ENCODE peak calls at places on chromosomes 16 and 17, in ten cellular contexts. S, N, P, D, C, F, G, U, B and I are unnamed samples.

GRCh38 chr17:10081571-10082169 is 116.7 kb downstream of the GAS7 start:
- DNase-seq in S (no peak), D (no peak), N (no peak), G (no peak), C (no peak), B (no peak), U (no peak), P (no peak), F (no peak), I (no peak)

GRCh38 chr17:77327566-77328463 is 187.0 kb downstream of the SEC14L1 start:
- DNase-seq in G (no peak), N (no peak), F (no peak), U (no peak), B (no peak), P (peak), S (no peak), C (no peak), D (no peak), I (no peak)

GRCh38 chr17:14593956-14594355 is 293.1 kb downstream of the HS3ST3B1 start:
- DNase-seq in U (no peak), C (no peak), B (no peak), N (no peak), S (no peak), P (no peak), F (no peak), G (no peak), D (no peak), I (no peak)

GRCh38 chr17:42153919-42154491 is 784 bp downstream of the RAB5C start:
- DNase-seq in U (peak), S (peak), P (no peak), C (peak), G (no peak), F (peak), N (no peak), D (no peak), B (peak), I (peak)

GRCh38 chr17:28494445-28495188 is 11.5 kb upstream of the FOXN1 start:
- DNase-seq in F (peak), C (peak), U (peak), S (peak), D (peak), N (peak), P (peak), B (peak), G (peak), I (peak)

GRCh38 chr17:81712468-81713003 is 452 bp downstream of the SLC25A10 start:
- DNase-seq in P (no peak), F (peak), B (no peak), N (peak), C (no peak), D (peak), S (peak), U (no peak), G (no peak), I (peak)

GRCh38 chr17:71472809-71473789 is 647.7 kb upstream of the SOX9 start:
- DNase-seq in N (peak), D (peak), C (peak), P (no peak), G (peak), S (peak), B (peak), F (peak), U (peak), I (peak)

GRCh38 chr16:27181020-27181419 is 22.3 kb upstream of the KDM8 start:
- DNase-seq in P (no peak), N (peak), U (no peak), F (no peak), G (no peak), S (no peak), D (no peak), B (no peak), C (no peak), I (no peak)

GRCh38 chr16:62201911-62202310 is 165.7 kb upstream of the CDH8 start:
- DNase-seq in S (no peak), N (no peak), G (no peak), C (no peak), P (no peak), D (no peak), F (no peak), B (no peak), U (no peak), I (no peak)

GRCh38 chr17:49029841-49030240 is 32.7 kb downstream of the IGF2BP1 start:
- DNase-seq in F (no peak), B (no peak), G (no peak), C (peak), P (no peak), U (no peak), S (no peak), D (no peak), N (no peak), I (peak)

GRCh38 chr16:35011-35775 is 18.2 kb downstream of the POLR3K start:
- DNase-seq in P (peak), C (no peak), N (no peak), G (no peak), S (no peak), B (no peak), U (peak), F (peak), D (no peak), I (no peak)

GRCh38 chr16:20393801-20394637 is 10.5 kb downstream of the PDILT start:
- DNase-seq in U (no peak), G (peak), B (no peak), N (peak), C (no peak), S (no peak), F (no peak), P (no peak), D (no peak), I (no peak)

GRCh38 chr16:84582958-84583516 is 34.8 kb downstream of the COTL1 start:
- DNase-seq in C (peak), S (peak), G (no peak), F (no peak), B (peak), N (peak), P (no peak), U (no peak), D (peak), I (no peak)

GRCh38 chr17:17713839-17714238 is 32.6 kb downstream of the RAI1 start:
- DNase-seq in D (no peak), G (peak), U (peak), P (no peak), F (no peak), S (peak), N (peak), B (peak), C (peak), I (peak)

GRCh38 chr17:77696151-77696719 is 262.3 kb upstream of the TNRC6C start:
- DNase-seq in D (peak), U (no peak), S (no peak), B (no peak), N (no peak), G (no peak), P (no peak), C (no peak), F (no peak), I (no peak)

GRCh38 chr16:53207810-53208752 is 153.3 kb downstream of the CHD9 start:
- DNase-seq in N (peak), D (peak), P (no peak), U (peak), S (peak), B (peak), C (peak), F (peak), G (peak), I (peak)

GRCh38 chr17:52138350-52138749 is 20.2 kb downstream of the CA10 start:
- DNase-seq in G (no peak), S (no peak), P (no peak), F (peak), D (no peak), C (no peak), B (no peak), N (no peak), U (no peak), I (no peak)

GRCh38 chr17:77748436-77748835 is 210.1 kb upstream of the TNRC6C start:
- DNase-seq in C (no peak), S (no peak), F (no peak), U (no peak), B (no peak), G (no peak), N (no peak), P (no peak), D (no peak), I (no peak)

GRCh38 chr16:58727796-58728568 is 6.1 kb downstream of the GOT2 start:
- DNase-seq in G (no peak), N (no peak), U (no peak), B (no peak), D (no peak), S (no peak), P (no peak), F (no peak), C (no peak), I (no peak)

GRCh38 chr16:71357681-71358080 is 842 bp upstream of the CALB2 start:
- DNase-seq in U (no peak), P (no peak), B (no peak), N (peak), G (no peak), D (peak), C (no peak), F (no peak), S (no peak), I (no peak)

GRCh38 chr17:1648582-1649115 is 1.0 kb downstream of the RILP start:
- DNase-seq in N (peak), B (peak), C (peak), D (peak), P (peak), F (peak), U (peak), S (peak), G (peak), I (peak)

GRCh38 chr17:4074831-4075495 is 67.9 kb downstream of the ZZEF1 start:
- DNase-seq in B (peak), S (peak), D (peak), F (peak), C (peak), U (peak), G (no peak), N (no peak), P (no peak), I (peak)

GRCh38 chr16:5502467-5502869 is 404.9 kb upstream of the EEF2KMT start:
- DNase-seq in S (no peak), N (no peak), P (no peak), U (peak), G (no peak), F (no peak), B (no peak), D (peak), C (no peak), I (no peak)

GRCh38 chr16:68079616-68080344 is 5.4 kb upstream of the NFATC3 start:
- DNase-seq in P (peak), D (no peak), C (no peak), G (peak), N (peak), B (peak), U (peak), S (peak), F (no peak), I (peak)

GRCh38 chr16:16025214-16025968 is 76.0 kb downstream of the ABCC1 start:
- DNase-seq in S (peak), U (no peak), C (peak), P (no peak), G (peak), B (peak), D (no peak), N (no peak), F (peak), I (peak)

GRCh38 chr16:1677339-1677738 is 740 bp upstream of the JPT2 start:
- DNase-seq in N (no peak), G (no peak), S (no peak), F (no peak), B (no peak), U (no peak), P (no peak), D (no peak), C (no peak), I (no peak)

GRCh38 chr17:14942511-14943185 is 322.5 kb downstream of the PMP22 start:
- DNase-seq in P (no peak), N (no peak), S (no peak), U (no peak), D (no peak), C (no peak), F (peak), B (no peak), G (no peak), I (no peak)

GRCh38 chr17:50856431-50856830 is 9.7 kb downstream of the TOB1 start:
- DNase-seq in N (no peak), G (no peak), B (no peak), C (no peak), F (no peak), P (no peak), D (no peak), S (no peak), U (no peak), I (no peak)

GRCh38 chr16:51328708-51329107 is 177.6 kb upstream of the SALL1 start:
- DNase-seq in B (no peak), G (no peak), F (no peak), S (no peak), P (no peak), U (no peak), C (no peak), N (no peak), D (peak), I (peak)

GRCh38 chr16:85584192-85584757 is 28.8 kb upstream of the GSE1 start:
- DNase-seq in D (no peak), N (no peak), G (no peak), B (no peak), U (no peak), C (no peak), S (no peak), P (no peak), F (no peak), I (no peak)

GRCh38 chr17:38693700-38694329 is 11.3 kb upstream of the MLLT6 start:
- DNase-seq in N (peak), U (no peak), C (peak), F (no peak), B (peak), G (peak), D (no peak), S (peak), P (peak), I (peak)

GRCh38 chr17:81923302-81924260 is 4.0 kb downstream of the MAFG start:
- DNase-seq in C (peak), D (peak), N (peak), G (peak), S (peak), U (peak), P (peak), B (peak), F (peak), I (peak)

GRCh38 chr17:62092784-62093183 is 27.7 kb upstream of the MED13 start:
- DNase-seq in B (no peak), P (no peak), U (no peak), F (peak), D (no peak), C (no peak), S (no peak), N (no peak), G (no peak), I (no peak)

GRCh38 chr16:55982597-55982996 is 107.4 kb upstream of the CES5A start:
- DNase-seq in B (no peak), D (no peak), U (no peak), N (no peak), C (no peak), G (no peak), S (no peak), P (no peak), F (no peak), I (no peak)

DNA sequence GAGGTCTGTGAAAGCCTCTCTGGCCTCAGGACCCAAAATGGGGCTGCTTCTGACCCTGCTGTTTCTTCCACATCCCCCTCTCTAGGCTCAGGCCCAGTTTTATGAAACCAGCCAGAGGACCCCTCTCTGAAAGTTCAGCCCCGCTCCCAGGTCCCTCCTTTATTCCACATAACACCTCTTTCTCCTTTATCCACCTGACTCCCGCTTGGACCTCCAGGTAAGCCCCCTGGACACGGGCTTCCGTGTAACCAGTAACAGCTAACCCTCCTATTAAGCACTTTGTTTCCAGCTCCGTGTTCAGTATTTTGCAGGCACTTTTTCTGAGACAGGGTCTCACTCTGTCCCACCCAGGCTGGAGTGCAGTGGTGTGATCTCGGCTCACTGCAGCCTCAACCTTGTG is 37.4 kb downstream of the PSME3IP1 start:
- DNase-seq in U (no peak), G (no peak), F (no peak), B (no peak), N (no peak), D (no peak), P (no peak), S (no peak), C (no peak), I (no peak)
- H3K4me3 ChIP-seq in U (no peak), G (no peak), F (no peak), B (no peak), N (no peak), D (no peak), P (no peak), S (no peak), C (no peak), I (no peak)

GRCh38 chr17:68291836-68292688 is 767 bp downstream of the ARSG start:
- DNase-seq in S (peak), B (peak), N (peak), U (peak), G (peak), C (peak), F (peak), P (peak), D (peak), I (peak)
- TF ChIP-seq CTCF in S (no peak), B (no peak), N (no peak), U (no peak), G (no peak), C (no peak), F (no peak), P (peak), D (no peak), I (no peak)

DNA sequence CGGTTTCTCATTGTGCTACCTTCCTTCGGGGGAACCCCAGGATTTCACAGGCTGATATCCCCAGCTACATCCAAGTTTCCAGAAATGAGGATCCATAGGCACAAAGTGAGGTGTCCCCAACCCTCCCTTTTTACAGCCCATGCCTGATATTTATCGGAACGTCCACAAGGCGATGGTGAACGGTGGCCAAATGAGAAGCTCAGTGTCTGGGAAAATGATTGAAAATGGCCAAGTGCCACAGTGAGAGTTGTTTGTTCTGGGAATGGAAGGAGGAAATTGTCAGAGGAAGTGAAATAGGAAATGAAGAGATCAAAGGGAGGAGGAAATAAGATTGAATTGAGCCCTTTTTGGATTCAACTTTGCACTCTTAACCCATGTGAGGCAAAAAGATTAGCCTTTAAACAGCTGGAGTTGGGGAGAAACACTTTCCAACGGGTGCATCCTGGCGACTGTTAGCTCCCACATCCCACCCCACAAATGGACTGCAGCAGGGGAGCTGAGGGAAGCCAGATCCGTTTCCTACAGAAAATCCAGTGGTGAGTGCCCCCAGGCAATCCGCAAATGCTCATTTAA is 294.4 kb upstream of the IRX5 start:
- DNase-seq in C (no peak), G (no peak), B (no peak), F (no peak), P (no peak), S (no peak), D (no peak), N (no peak), U (no peak), I (no peak)
- H3K4me3 ChIP-seq in C (no peak), G (no peak), B (no peak), F (no peak), P (no peak), S (no peak), D (no peak), N (no peak), U (no peak), I (no peak)

DNA sequence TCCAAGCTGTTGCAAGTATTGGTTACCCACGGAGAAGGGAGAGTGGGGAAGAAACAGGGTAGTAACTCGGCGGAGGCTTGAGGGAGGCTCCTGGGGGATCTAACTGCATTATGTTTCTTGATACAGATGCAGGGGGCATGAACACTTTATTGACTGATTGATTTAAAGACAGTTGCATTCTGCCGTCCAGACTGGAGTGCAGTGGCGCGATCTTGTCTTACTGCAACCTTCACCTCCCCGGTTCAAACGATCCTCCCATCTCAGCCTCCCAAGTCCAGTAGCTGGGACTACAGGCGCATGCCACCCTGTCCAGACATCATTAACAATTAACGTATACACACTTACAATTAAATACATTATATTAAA is 15.1 kb upstream of the ERN2 start:
- DNase-seq in F (no peak), B (no peak), C (no peak), N (no peak), U (no peak), P (no peak), D (no peak), S (no peak), G (no peak), I (no peak)
- TF ChIP-seq CTCF in F (no peak), B (no peak), C (no peak), N (no peak), U (no peak), P (no peak), D (no peak), S (peak), G (no peak), I (no peak)

GRCh38 chr16:19128454-19129210 is 14.9 kb downstream of the ITPRIPL2 start:
- DNase-seq in C (no peak), N (no peak), S (no peak), F (no peak), D (no peak), G (no peak), B (no peak), U (no peak), P (no peak), I (no peak)
- H3K4me3 ChIP-seq in C (no peak), N (no peak), S (no peak), F (no peak), D (no peak), G (no peak), B (no peak), U (no peak), P (no peak), I (no peak)

GRCh38 chr17:83182620-83183063 is 103.2 kb downstream of the METRNL start:
- DNase-seq in S (no peak), B (no peak), G (no peak), P (no peak), U (no peak), F (no peak), N (peak), D (no peak), C (no peak), I (no peak)

GRCh38 chr17:83180264-83180995 is 101.0 kb downstream of the METRNL start:
- DNase-seq in D (no peak), P (no peak), F (no peak), S (no peak), B (no peak), U (no peak), C (no peak), N (no peak), G (no peak), I (no peak)

GRCh38 chr17:83179811-83180210 is 100.4 kb downstream of the METRNL start:
- DNase-seq in S (no peak), G (no peak), N (no peak), D (no peak), F (no peak), B (no peak), C (no peak), P (no peak), U (no peak), I (no peak)

GRCh38 chr17:83181991-83182619 is 102.7 kb downstream of the METRNL start:
- DNase-seq in G (no peak), F (no peak), C (no peak), N (no peak), B (no peak), D (no peak), U (no peak), P (no peak), S (no peak), I (no peak)

GRCh38 chr17:83180996-83181481 is 101.6 kb downstream of the METRNL start:
- DNase-seq in N (no peak), C (no peak), B (no peak), U (no peak), P (no peak), D (no peak), S (no peak), F (no peak), G (no peak), I (no peak)
- TF ChIP-seq CTCF in N (no peak), C (no peak), B (no peak), U (no peak), P (no peak), D (no peak), S (no peak), F (no peak), G (no peak), I (no peak)

DNA sequence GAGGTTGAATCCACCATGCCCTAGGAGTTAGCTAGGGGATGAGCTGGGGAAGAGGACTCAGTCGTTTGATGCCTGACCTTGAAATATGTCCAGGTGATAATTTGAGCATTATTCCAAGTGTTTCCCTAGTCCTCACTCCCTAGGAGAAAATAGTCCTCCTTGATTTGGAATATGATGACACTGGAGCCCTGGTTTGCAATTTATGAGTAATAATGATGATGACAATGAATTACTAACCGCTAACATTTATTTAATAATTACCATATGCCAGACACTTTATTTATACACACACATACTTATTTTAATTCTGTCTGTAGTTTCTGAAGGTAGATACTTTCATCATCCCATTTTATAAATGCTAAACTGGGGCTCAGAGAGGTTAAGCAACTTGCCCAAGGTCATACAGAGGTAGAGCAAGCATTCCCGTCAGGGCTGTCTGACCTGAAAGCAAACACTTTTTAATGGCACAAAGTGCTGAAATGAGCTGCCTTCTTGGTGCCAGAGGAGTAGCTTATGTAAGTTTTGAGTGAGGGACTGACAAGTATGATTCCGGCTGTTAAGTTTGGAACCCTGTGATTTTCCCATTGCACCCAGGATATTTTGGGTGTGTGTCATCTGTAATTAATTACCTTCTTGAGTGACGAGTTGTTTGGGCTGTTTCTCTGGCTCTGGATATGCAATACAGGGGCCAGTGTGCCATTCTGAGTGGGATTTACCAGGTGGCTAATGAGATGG is 211.6 kb downstream of the SNX29 start:
- DNase-seq in U (no peak), D (no peak), B (no peak), F (peak), N (no peak), S (no peak), G (no peak), C (peak), P (no peak), I (no peak)
- H3K4me3 ChIP-seq in U (no peak), D (no peak), B (no peak), F (no peak), N (no peak), S (no peak), G (no peak), C (no peak), P (no peak), I (no peak)